ENCODE peak calls at places on chromosomes 2 and 18, in six cellular contexts. K is MCF 10A, R is transverse colon, P is activated T-cell treated with anti-CD3 and anti-CD28 coated beads for 24 hours, M is endodermal cell, T is myocyte. H is an unnamed sample.

GRCh38 chr2:219058541-219059374 is 2.0 kb downstream of the IHH start:
- DNase-seq in K (no peak), R (peak; percentile 82), P (no peak), M (peak; percentile 82), T (peak; percentile 8), H (peak; percentile 22)

GRCh38 chr18:63292844-63293683 is 26.5 kb downstream of the BCL2 start:
- DNase-seq in K (no peak), R (peak; percentile 43), P (no peak), M (no peak), T (peak; percentile 57), H (no peak)

GRCh38 chr2:31232586-31232985 is 1.4 kb upstream of the EHD3 start:
- DNase-seq in K (no peak), R (no peak), P (no peak), M (peak; percentile 33), T (no peak), H (no peak)

GRCh38 chr2:99643824-99644787 is 154.3 kb upstream of the REV1 start:
- DNase-seq in K (peak; percentile 13), R (no peak), P (no peak), M (no peak), T (no peak), H (no peak)

GRCh38 chr18:46253498-46253897 is 149.3 kb downstream of the HAUS1 start:
- DNase-seq in K (peak; percentile 48), R (no peak), P (no peak), M (no peak), T (peak; percentile 16), H (no peak)

GRCh38 chr2:86223682-86224560 is 24.7 kb downstream of the MRPL35 start:
- DNase-seq in K (no peak), R (no peak), P (no peak), M (no peak), T (no peak), H (no peak)

GRCh38 chr2:143778981-143779380 is 649.8 kb downstream of the ARHGAP15 start:
- DNase-seq in K (no peak), R (no peak), P (no peak), M (peak; percentile 86), T (peak; percentile 11), H (peak; percentile 99)

GRCh38 chr2:23606196-23606595 is 221.2 kb downstream of the KLHL29 start:
- DNase-seq in K (no peak), R (no peak), P (no peak), M (no peak), T (no peak), H (no peak)

GRCh38 chr18:35489913-35490490 is 7.8 kb downstream of the INO80C start:
- DNase-seq in K (no peak), R (peak; percentile 33), P (no peak), M (no peak), T (no peak), H (peak; percentile 26)

GRCh38 chr2:120678251-120678650 is 57.4 kb upstream of the GLI2 start:
- DNase-seq in K (no peak), R (no peak), P (no peak), M (no peak), T (no peak), H (no peak)

GRCh38 chr2:98308532-98308931 is 37.7 kb upstream of the CNGA3 start:
- DNase-seq in K (no peak), R (no peak), P (no peak), M (no peak), T (no peak), H (no peak)

GRCh38 chr2:218369374-218369773 is 12.7 kb upstream of the SLC11A1 start:
- DNase-seq in K (no peak), R (no peak), P (no peak), M (no peak), T (no peak), H (no peak)

GRCh38 chr2:84649487-84650142 is 133.3 kb downstream of the DNAH6 start:
- DNase-seq in K (no peak), R (no peak), P (no peak), M (no peak), T (peak; percentile 49), H (no peak)

GRCh38 chr2:128380061-128380889 is 61.6 kb upstream of the HS6ST1 start:
- DNase-seq in K (no peak), R (peak; percentile 3), P (no peak), M (peak; percentile 44), T (no peak), H (no peak)

GRCh38 chr2:39468574-39469331 is 31.7 kb upstream of the MAP4K3 start:
- DNase-seq in K (no peak), R (no peak), P (no peak), M (no peak), T (peak; percentile 43), H (peak; percentile 19)

GRCh38 chr2:152825834-152826233 is 107.4 kb downstream of the ARL6IP6 start:
- DNase-seq in K (peak; percentile 4), R (no peak), P (no peak), M (no peak), T (peak; percentile 40), H (no peak)

GRCh38 chr2:56580242-56580641 is 396.5 kb downstream of the CCDC85A start:
- DNase-seq in K (no peak), R (no peak), P (no peak), M (no peak), T (peak; percentile 44), H (no peak)

GRCh38 chr2:108931372-108931771 is 57.6 kb downstream of the EDAR start:
- DNase-seq in K (no peak), R (no peak), P (no peak), M (no peak), T (no peak), H (no peak)

GRCh38 chr18:13222371-13223281 is 4.1 kb downstream of the LDLRAD4 start:
- DNase-seq in K (no peak), R (peak; percentile 80), P (no peak), M (no peak), T (peak; percentile 73), H (no peak)

GRCh38 chr2:45652090-45653050 is 895 bp downstream of the PRKCE start:
- DNase-seq in K (peak; percentile 28), R (peak; percentile 42), P (no peak), M (peak; percentile 74), T (no peak), H (peak; percentile 35)

GRCh38 chr18:50847192-50847591 is 27.4 kb upstream of the MRO start:
- DNase-seq in K (peak; percentile 44), R (no peak), P (no peak), M (no peak), T (no peak), H (no peak)

GRCh38 chr2:8595428-8595805 is 86.4 kb upstream of the ID2 start:
- DNase-seq in K (no peak), R (no peak), P (no peak), M (no peak), T (no peak), H (no peak)

GRCh38 chr2:130846233-130846632 is 9.5 kb downstream of the ARHGEF4 start:
- DNase-seq in K (no peak), R (no peak), P (no peak), M (no peak), T (no peak), H (no peak)

GRCh38 chr18:13437801-13438506 is 219.4 kb downstream of the LDLRAD4 start:
- DNase-seq in K (no peak), R (peak; percentile 40), P (peak; percentile 42), M (no peak), T (no peak), H (no peak)

GRCh38 chr2:80001704-80002103 is 302.8 kb downstream of the LRRTM1 start:
- DNase-seq in K (no peak), R (no peak), P (no peak), M (no peak), T (no peak), H (no peak)

GRCh38 chr2:188734688-188735087 is 239.5 kb upstream of the COL3A1 start:
- DNase-seq in K (no peak), R (no peak), P (no peak), M (peak; percentile 44), T (peak; percentile 41), H (peak; percentile 61)

GRCh38 chr2:36338827-36339145 is 16.8 kb upstream of the CRIM1 start:
- DNase-seq in K (no peak), R (no peak), P (no peak), M (no peak), T (peak; percentile 31), H (peak; percentile 88)

GRCh38 chr2:241966671-241967070 is 97.1 kb downstream of the RTP5 start:
- DNase-seq in K (no peak), R (no peak), P (no peak), M (no peak), T (no peak), H (no peak)

GRCh38 chr18:48921305-48922202 is 29.2 kb downstream of the SMAD7 start:
- DNase-seq in K (no peak), R (no peak), P (no peak), M (peak; percentile 44), T (no peak), H (no peak)

GRCh38 chr18:70442933-70443332 is 154.1 kb downstream of the SOCS6 start:
- DNase-seq in K (no peak), R (no peak), P (no peak), M (no peak), T (no peak), H (peak; percentile 37)

GRCh38 chr2:169221745-169222369 is 140.5 kb downstream of the LRP2 start:
- DNase-seq in K (peak; percentile 42), R (no peak), P (no peak), M (no peak), T (peak; percentile 19), H (peak; percentile 58)

GRCh38 chr2:200156140-200156858 is 150.2 kb upstream of the SPATS2L start:
- DNase-seq in K (peak; percentile 92), R (no peak), P (no peak), M (no peak), T (peak; percentile 73), H (peak; percentile 71)

GRCh38 chr2:105005170-105005569 is 32.7 kb upstream of the MRPS9 start:
- DNase-seq in K (peak; percentile 43), R (no peak), P (no peak), M (no peak), T (no peak), H (no peak)

GRCh38 chr2:165745916-165746315 is 48.1 kb downstream of the GALNT3 start:
- DNase-seq in K (peak; percentile 79), R (no peak), P (no peak), M (no peak), T (peak; percentile 48), H (no peak)

GRCh38 chr18:74836296-74837139 is 238.8 kb downstream of the ZNF407 start:
- DNase-seq in K (peak; percentile 53), R (peak; percentile 25), P (no peak), M (no peak), T (peak; percentile 44), H (no peak)

H was measured in mesendoderm.